ENCODE peak calls at places on chromosomes 11 and 22, in seven cellular contexts. W is stimulated activated naive CD8-positive, alpha-beta T cell treated with anti-CD3 and anti-CD28 coated beads, Interleukin-15, amount 100 ng/mL, for 72 hours; D is cardiac muscle cell; E is epithelial cell of esophagus; S is neural progenitor cell; Z is HEK293T; N is glomerular endothelial cell. I is an unnamed sample.
A peak's percentile ranks its signal among the peaks of the same experiment; 100 is the strongest.

GRCh38 chr11:110655967-110656366 is 56.3 kb downstream of the ARHGAP20 start:
- DNase-seq in W (no peak), D (no peak), E (no peak), S (no peak), Z (no peak), N (no peak), I (no peak)

GRCh38 chr11:6319001-6319878 is 1.1 kb downstream of the CAVIN3 start:
- DNase-seq in W (no peak), D (peak; percentile 63), E (peak; percentile 16), S (peak; percentile 69), Z (no peak), N (no peak), I (no peak)

GRCh38 chr11:131217313-131218297 is 152.8 kb upstream of the NTM start:
- DNase-seq in W (no peak), D (no peak), E (peak; percentile 34), S (no peak), Z (no peak), N (no peak), I (no peak)

GRCh38 chr11:134751161-134751560 is 339.1 kb upstream of the B3GAT1 start:
- DNase-seq in W (no peak), D (no peak), E (no peak), S (no peak), Z (no peak), N (no peak), I (no peak)

GRCh38 chr11:31805629-31806185 is 5.4 kb downstream of the PAX6 start:
- DNase-seq in W (no peak), D (no peak), E (no peak), S (peak; percentile 83), Z (no peak), N (no peak), I (no peak)

GRCh38 chr11:77457340-77457739 is 16.6 kb downstream of the PAK1 start:
- DNase-seq in W (no peak), D (no peak), E (no peak), S (peak; percentile 66), Z (no peak), N (no peak), I (no peak)

GRCh38 chr22:49420651-49421050 is 407.0 kb downstream of the BRD1 start:
- DNase-seq in W (no peak), D (no peak), E (no peak), S (no peak), Z (no peak), N (no peak), I (no peak)

GRCh38 chr11:33525789-33526188 is 174.8 kb downstream of the C11orf91 start:
- DNase-seq in W (no peak), D (no peak), E (no peak), S (no peak), Z (no peak), N (no peak), I (no peak)

GRCh38 chr22:46748948-46749681 is 11.1 kb upstream of the CERK start:
- DNase-seq in W (peak; percentile 40), D (peak; percentile 64), E (peak; percentile 49), S (no peak), Z (no peak), N (no peak), I (no peak)

GRCh38 chr11:79437981-79438630 is 2.7 kb downstream of the TENM4 start:
- DNase-seq in W (no peak), D (peak; percentile 11), E (peak; percentile 79), S (peak; percentile 50), Z (peak; percentile 16), N (no peak), I (no peak)

GRCh38 chr11:115776916-115777315 is 272.7 kb upstream of the CADM1 start:
- DNase-seq in W (no peak), D (no peak), E (no peak), S (no peak), Z (no peak), N (no peak), I (no peak)

GRCh38 chr11:107538239-107538638 is 27.3 kb downstream of the ALKBH8 start:
- DNase-seq in W (no peak), D (no peak), E (no peak), S (no peak), Z (no peak), N (no peak), I (no peak)

GRCh38 chr11:74380746-74381439 is 17.3 kb downstream of the PGM2L1 start:
- DNase-seq in W (no peak), D (no peak), E (peak; percentile 49), S (no peak), Z (no peak), N (no peak), I (no peak)

GRCh38 chr11:69674267-69674885 is 777 bp downstream of the LTO1 start:
- DNase-seq in W (no peak), D (peak; percentile 76), E (peak; percentile 85), S (peak; percentile 41), Z (no peak), N (no peak), I (no peak)

GRCh38 chr22:30078320-30079311 is 1.6 kb upstream of the HORMAD2 start:
- DNase-seq in W (no peak), D (no peak), E (peak; percentile 46), S (no peak), Z (no peak), N (no peak), I (no peak)

GRCh38 chr22:47836957-47837356 is 1074.5 kb downstream of the TBC1D22A start:
- DNase-seq in W (no peak), D (peak; percentile 0), E (no peak), S (no peak), Z (no peak), N (no peak), I (no peak)

GRCh38 chr22:50078761-50079160 is 6.5 kb downstream of the MLC1 start:
- DNase-seq in W (no peak), D (no peak), E (no peak), S (no peak), Z (no peak), N (no peak), I (no peak)

GRCh38 chr11:132610216-132610615 is 922.1 kb downstream of the OPCML start:
- DNase-seq in W (no peak), D (peak; percentile 61), E (no peak), S (no peak), Z (no peak), N (no peak), I (no peak)

GRCh38 chr22:28514314-28514713 is 165.3 kb downstream of the TTC28 start:
- DNase-seq in W (no peak), D (peak; percentile 16), E (no peak), S (no peak), Z (no peak), N (no peak), I (no peak)

GRCh38 chr22:43168416-43169309 is 17.3 kb downstream of the TSPO start:
- DNase-seq in W (no peak), D (peak; percentile 80), E (no peak), S (no peak), Z (no peak), N (no peak), I (no peak)

GRCh38 chr11:27723685-27724084 is 23.4 kb upstream of the BDNF start:
- DNase-seq in W (no peak), D (no peak), E (no peak), S (no peak), Z (no peak), N (no peak), I (no peak)

GRCh38 chr11:9448576-9449352 is 12.0 kb upstream of the ZNF143 start:
- DNase-seq in W (no peak), D (no peak), E (no peak), S (no peak), Z (no peak), N (no peak), I (no peak)

GRCh38 chr11:126380909-126381308 is 25.4 kb downstream of the ST3GAL4 start:
- DNase-seq in W (no peak), D (no peak), E (no peak), S (no peak), Z (no peak), N (no peak), I (no peak)

GRCh38 chr11:19577849-19578619 is 134.6 kb upstream of the NAV2 start:
- DNase-seq in W (no peak), D (peak; percentile 85), E (no peak), S (no peak), Z (no peak), N (no peak), I (peak; percentile 72)

GRCh38 chr11:61507962-61508824 is at the start of gene LRRC10B:
- DNase-seq in W (peak; percentile 44), D (no peak), E (peak; percentile 25), S (peak; percentile 96), Z (peak; percentile 78), N (no peak), I (no peak)